ENCODE peak calls at places on chromosomes 5 and 9, in ten cellular contexts. I, V, Y, M, D, U, B, Z, Q and N are unnamed samples. For H3K9me3, the result is how much of the 10 kb centered on the place peaks cover.

GRCh38 chr9:104386425-104387069 is 117.5 kb upstream of the OR13F1 start:
- DNase-seq in I (no peak), V (peak), Y (no peak), M (no peak), D (no peak), U (no peak), B (no peak), Z (peak), Q (no peak), N (no peak)

GRCh38 chr9:133782157-133783130 is 44.3 kb upstream of the SARDH start:
- DNase-seq in I (peak), V (peak), Y (peak), M (peak), D (peak), U (peak), B (peak), Z (peak), Q (peak), N (peak)

GRCh38 chr9:81879501-81879916 is 48.7 kb upstream of the SPATA31D4 start:
- DNase-seq in I (no peak), V (no peak), Y (no peak), M (no peak), D (no peak), U (no peak), B (peak), Z (no peak), Q (no peak), N (no peak)

GRCh38 chr9:123339666-123340414 is 16.2 kb upstream of the CRB2 start:
- DNase-seq in I (peak), V (no peak), Y (no peak), M (no peak), D (no peak), U (peak), B (peak), Z (peak), Q (no peak), N (no peak)

GRCh38 chr5:122415481-122416120 is 103.6 kb downstream of the SNCAIP start:
- DNase-seq in I (no peak), V (peak), Y (peak), M (peak), D (peak), U (peak), B (peak), Z (peak), Q (no peak), N (no peak)

GRCh38 chr9:36576866-36577265 is 4.2 kb downstream of the MELK start:
- DNase-seq in I (no peak), V (no peak), Y (no peak), M (no peak), D (no peak), U (no peak), B (no peak), Z (no peak), Q (no peak), N (no peak)

GRCh38 chr5:143182901-143183820 is 220.3 kb downstream of the NR3C1 start:
- DNase-seq in I (peak), V (no peak), Y (no peak), M (no peak), D (peak), U (peak), B (peak), Z (peak), Q (peak), N (no peak)

GRCh38 chr5:139299477-139299876 is 5.9 kb downstream of the MATR3 start:
- DNase-seq in I (no peak), V (no peak), Y (no peak), M (no peak), D (no peak), U (no peak), B (no peak), Z (peak), Q (no peak), N (no peak)

GRCh38 chr5:4544049-4544675 is 596.0 kb upstream of the ADAMTS16 start:
- DNase-seq in I (no peak), V (no peak), Y (no peak), M (no peak), D (no peak), U (no peak), B (no peak), Z (no peak), Q (no peak), N (no peak)

GRCh38 chr9:124202447-124202971 is 55.2 kb upstream of the NEK6 start:
- DNase-seq in I (peak), V (no peak), Y (no peak), M (no peak), D (peak), U (peak), B (peak), Z (peak), Q (peak), N (no peak)

GRCh38 chr9:77817590-77818311 is 169.6 kb upstream of the GNA14 start:
- DNase-seq in I (no peak), V (no peak), Y (no peak), M (no peak), D (no peak), U (no peak), B (no peak), Z (no peak), Q (no peak), N (no peak)

GRCh38 chr5:150139334-150139733 is 16.3 kb downstream of the PDGFRB start:
- DNase-seq in I (no peak), V (no peak), Y (no peak), M (no peak), D (no peak), U (no peak), B (no peak), Z (no peak), Q (no peak), N (no peak)

GRCh38 chr5:40033009-40033408 is 608.2 kb upstream of the DAB2 start:
- DNase-seq in I (no peak), V (no peak), Y (no peak), M (no peak), D (no peak), U (no peak), B (no peak), Z (no peak), Q (no peak), N (no peak)

GRCh38 chr9:130015353-130016019 is 27.5 kb downstream of the FNBP1 start:
- DNase-seq in I (no peak), V (no peak), Y (no peak), M (no peak), D (no peak), U (no peak), B (no peak), Z (no peak), Q (no peak), N (no peak)

GRCh38 chr5:72474117-72474915 is 32.9 kb downstream of the ZNF366 start:
- DNase-seq in I (no peak), V (no peak), Y (no peak), M (no peak), D (no peak), U (no peak), B (no peak), Z (no peak), Q (no peak), N (no peak)

GRCh38 chr9:129318121-129319075 is 140.3 kb upstream of the IER5L start:
- DNase-seq in I (no peak), V (no peak), Y (no peak), M (peak), D (no peak), U (no peak), B (no peak), Z (no peak), Q (no peak), N (no peak)

GRCh38 chr9:83934569-83935275 is 13.5 kb upstream of the KIF27 start:
- DNase-seq in I (no peak), V (peak), Y (no peak), M (no peak), D (no peak), U (no peak), B (no peak), Z (no peak), Q (no peak), N (no peak)

GRCh38 chr5:72598461-72599433 is 91.5 kb upstream of the ZNF366 start:
- DNase-seq in I (no peak), V (peak), Y (no peak), M (no peak), D (no peak), U (no peak), B (no peak), Z (no peak), Q (no peak), N (no peak)

DNA sequence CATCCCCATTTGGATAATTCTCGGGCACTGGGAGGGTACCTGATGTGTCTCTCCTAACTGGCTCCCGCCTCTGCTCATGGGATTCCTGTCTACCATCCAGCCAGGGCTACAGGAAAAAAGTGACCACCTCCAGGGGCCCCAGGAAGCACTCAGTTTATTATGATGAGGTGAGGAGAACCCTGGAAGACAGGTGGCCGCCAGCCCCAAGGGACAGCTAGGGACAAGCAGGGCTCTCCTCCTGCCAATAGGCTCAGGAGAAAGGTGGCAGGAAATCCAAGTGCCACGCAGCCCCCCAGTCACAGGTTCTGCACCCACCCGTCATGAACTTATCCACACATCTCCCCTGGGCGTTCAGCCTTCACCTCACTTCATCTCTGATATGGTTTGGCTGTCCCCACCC is 61.5 kb upstream of the ZNF354A start:
- DNase-seq in I (no peak), V (no peak), Y (no peak), M (peak), D (no peak), U (no peak), B (no peak), Z (no peak), Q (no peak), N (no peak)
- H3K9me3 ChIP-seq in I (under half), V (under half), Y (under half), M (under half), D (under half), U (under half), B (under half), Z (under half), Q (under half), N (under half)

GRCh38 chr5:2863133-2863532 is 111.7 kb upstream of the IRX2 start:
- DNase-seq in I (no peak), V (no peak), Y (no peak), M (no peak), D (no peak), U (no peak), B (no peak), Z (no peak), Q (no peak), N (no peak)
- H3K9me3 ChIP-seq in I (under half), V (under half), Y (under half), M (under half), D (under half), U (under half), B (under half), Z (under half), Q (under half), N (under half)

DNA sequence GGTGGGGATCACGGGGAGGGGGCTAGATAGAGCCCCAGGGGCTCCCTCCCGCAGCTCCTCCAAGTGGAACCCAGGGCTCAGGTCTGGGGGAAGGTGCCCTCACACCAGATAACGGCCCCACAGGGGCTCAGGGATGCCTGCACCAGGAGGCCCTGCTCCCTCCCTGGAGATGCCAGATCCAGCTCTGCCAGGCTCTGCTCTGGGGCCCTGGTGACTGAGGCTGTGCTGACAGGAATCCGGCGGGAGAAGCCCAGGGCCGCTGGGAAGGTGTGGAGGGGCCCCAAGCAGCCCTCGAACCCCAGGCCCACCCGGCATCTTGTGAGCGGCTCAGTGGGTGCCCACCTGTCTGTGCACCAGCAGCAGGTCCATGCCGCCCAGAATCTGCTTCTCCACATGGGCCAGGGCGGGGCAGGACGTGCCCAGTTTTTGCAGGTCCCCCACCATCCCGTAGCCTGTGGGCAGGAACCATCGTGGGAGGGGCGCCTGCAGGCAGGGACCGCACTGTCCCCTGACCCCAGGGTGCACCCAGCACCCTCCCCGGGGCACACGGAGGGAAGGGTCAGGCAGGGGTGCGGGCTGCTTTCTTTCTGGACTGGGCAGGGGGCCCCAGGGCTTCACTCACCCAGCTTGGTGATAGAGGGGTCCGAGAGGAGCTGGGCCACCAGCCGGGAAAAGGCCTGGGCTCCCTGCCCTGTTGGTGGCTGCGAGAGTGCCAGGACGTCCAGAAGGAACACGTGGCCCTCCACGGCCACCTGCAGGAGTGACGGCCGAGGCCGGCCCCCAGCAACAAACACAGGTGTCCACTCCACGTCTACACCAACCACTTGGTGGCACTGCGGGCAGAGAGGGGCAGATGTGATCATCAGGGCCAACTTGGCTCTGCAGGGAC is 48.9 kb upstream of the NRARP start:
- DNase-seq in I (no peak), V (no peak), Y (no peak), M (no peak), D (no peak), U (no peak), B (no peak), Z (no peak), Q (no peak), N (no peak)
- H3K9me3 ChIP-seq in I (under half), V (under half), Y (under half), M (under half), D (under half), U (under half), B (under half), Z (under half), Q (under half), N (under half)

DNA sequence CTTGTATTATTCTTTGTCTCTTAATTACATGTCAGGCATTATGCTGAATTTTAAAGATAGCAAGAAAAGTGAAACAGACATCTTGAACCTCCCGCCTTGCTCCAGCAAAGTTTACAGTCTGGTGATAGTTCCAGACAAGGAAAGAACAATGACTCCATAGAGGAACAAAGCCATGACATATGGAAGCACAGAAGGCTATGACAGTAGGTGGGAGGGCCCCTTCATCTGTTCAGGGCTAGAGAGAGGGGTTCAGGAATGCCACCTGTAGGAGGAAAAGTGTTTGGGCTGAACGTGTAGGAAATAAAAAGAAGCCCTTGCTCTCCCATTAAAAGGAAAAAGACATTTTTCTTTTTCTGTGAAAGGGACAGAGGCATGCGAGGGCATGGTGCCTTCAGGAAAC is 315.6 kb downstream of the TRIM32 start:
- DNase-seq in I (no peak), V (no peak), Y (no peak), M (no peak), D (no peak), U (no peak), B (no peak), Z (no peak), Q (no peak), N (no peak)
- H3K9me3 ChIP-seq in I (under half), V (under half), Y (under half), M (under half), D (under half), U (under half), B (under half), Z (under half), Q (under half), N (under half)

GRCh38 chr9:35028341-35028740 is 38.8 kb downstream of the DNAJB5 start:
- DNase-seq in I (no peak), V (peak), Y (no peak), M (no peak), D (no peak), U (no peak), B (no peak), Z (no peak), Q (no peak), N (no peak)
- H3K9me3 ChIP-seq in I (under half), V (under half), Y (under half), M (under half), D (under half), U (under half), B (under half), Z (under half), Q (under half), N (under half)

GRCh38 chr5:110075656-110076055 is 385.9 kb downstream of the MAN2A1 start:
- DNase-seq in I (no peak), V (no peak), Y (no peak), M (no peak), D (no peak), U (no peak), B (no peak), Z (no peak), Q (no peak), N (no peak)

GRCh38 chr5:110073534-110073933 is 383.8 kb downstream of the MAN2A1 start:
- DNase-seq in I (no peak), V (no peak), Y (no peak), M (no peak), D (no peak), U (no peak), B (no peak), Z (no peak), Q (no peak), N (no peak)

GRCh38 chr5:110072646-110073045 is 382.9 kb downstream of the MAN2A1 start:
- DNase-seq in I (no peak), V (no peak), Y (no peak), M (no peak), D (no peak), U (no peak), B (no peak), Z (no peak), Q (no peak), N (no peak)

DNA sequence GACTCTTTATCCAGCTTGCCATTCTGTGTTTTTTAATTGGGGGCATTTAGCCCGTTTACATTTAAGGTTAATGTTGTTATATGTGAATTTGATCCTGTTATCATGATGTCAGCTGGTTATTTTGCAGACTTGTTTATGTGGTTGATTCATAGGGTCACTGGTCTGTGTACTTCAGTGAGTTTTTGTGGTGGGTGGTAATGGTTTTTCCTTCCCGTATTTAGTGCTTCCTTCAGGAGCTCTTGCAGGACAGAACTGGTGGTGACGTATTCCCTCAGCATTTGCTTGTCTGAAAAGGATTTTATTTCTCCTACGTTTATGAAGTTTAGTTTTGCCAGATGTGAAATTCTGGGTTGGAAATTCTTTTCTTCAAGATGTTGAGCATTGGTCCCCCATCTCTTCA is 381.1 kb downstream of the MAN2A1 start:
- DNase-seq in I (no peak), V (no peak), Y (no peak), M (no peak), D (no peak), U (no peak), B (no peak), Z (no peak), Q (no peak), N (no peak)
- H3K9me3 ChIP-seq in I (under half), V (under half), Y (under half), M (under half), D (under half), U (under half), B (under half), Z (under half), Q (under half), N (under half)

GRCh38 chr9:118262191-118262590 is 558.0 kb downstream of the TLR4 start:
- DNase-seq in I (no peak), V (no peak), Y (no peak), M (no peak), D (no peak), U (no peak), B (no peak), Z (no peak), Q (no peak), N (no peak)
- H3K9me3 ChIP-seq in I (under half), V (under half), Y (under half), M (under half), D (under half), U (under half), B (under half), Z (under half), Q (under half), N (under half)